ENCODE peak calls at places on chromosomes 16 and 17, in ten cellular contexts. One of them, this sample, is unnamed.

GRCh38 chr17:59837362-59838195 is 55.2 kb downstream of the TUBD1 start:
- DNase-seq in CD8-positive, alpha-beta T cell: peak; percentile 28
- DNase-seq in ovary: peak; percentile 79
- DNase-seq in heart left ventricle: peak; percentile 41
- DNase-seq in Peyer's patch: peak; percentile 83
- DNase-seq in DND-41: peak; percentile 81
- DNase-seq in PC-3: peak; percentile 100
- DNase-seq in PC-9: peak; percentile 100
- DNase-seq in stomach: peak; percentile 86
- DNase-seq in tibial nerve: no peak
- DNase-seq in this sample: no peak

GRCh38 chr16:74903095-74903494 is 81.8 kb downstream of the WDR59 start:
- DNase-seq in PC-3: no peak
- DNase-seq in DND-41: no peak
- DNase-seq in CD8-positive, alpha-beta T cell: no peak
- DNase-seq in Peyer's patch: no peak
- DNase-seq in ovary: no peak
- DNase-seq in PC-9: no peak
- DNase-seq in heart left ventricle: no peak
- DNase-seq in tibial nerve: no peak
- DNase-seq in stomach: no peak
- DNase-seq in this sample: no peak

GRCh38 chr17:4898351-4898750 is 985 bp upstream of the C17orf107 start:
- DNase-seq in DND-41: no peak
- DNase-seq in ovary: peak; percentile 36
- DNase-seq in CD8-positive, alpha-beta T cell: no peak
- DNase-seq in PC-3: no peak
- DNase-seq in Peyer's patch: no peak
- DNase-seq in tibial nerve: no peak
- DNase-seq in PC-9: no peak
- DNase-seq in stomach: no peak
- DNase-seq in heart left ventricle: no peak
- DNase-seq in this sample: no peak

GRCh38 chr17:45001310-45001709 is 33.2 kb upstream of the C1QL1 start:
- DNase-seq in CD8-positive, alpha-beta T cell: no peak
- DNase-seq in Peyer's patch: no peak
- DNase-seq in stomach: no peak
- DNase-seq in PC-9: no peak
- DNase-seq in tibial nerve: no peak
- DNase-seq in PC-3: no peak
- DNase-seq in heart left ventricle: no peak
- DNase-seq in DND-41: no peak
- DNase-seq in ovary: no peak
- DNase-seq in this sample: no peak

GRCh38 chr16:4678596-4678995 is 14.8 kb upstream of the NUDT16L1 start:
- DNase-seq in stomach: no peak
- DNase-seq in heart left ventricle: no peak
- DNase-seq in Peyer's patch: no peak
- DNase-seq in DND-41: no peak
- DNase-seq in ovary: no peak
- DNase-seq in tibial nerve: no peak
- DNase-seq in PC-9: no peak
- DNase-seq in CD8-positive, alpha-beta T cell: no peak
- DNase-seq in PC-3: no peak
- DNase-seq in this sample: no peak

GRCh38 chr17:13351046-13351445 is 250.7 kb downstream of the HS3ST3A1 start:
- DNase-seq in CD8-positive, alpha-beta T cell: no peak
- DNase-seq in PC-9: no peak
- DNase-seq in PC-3: peak; percentile 55
- DNase-seq in heart left ventricle: no peak
- DNase-seq in ovary: no peak
- DNase-seq in Peyer's patch: no peak
- DNase-seq in DND-41: no peak
- DNase-seq in stomach: no peak
- DNase-seq in tibial nerve: no peak
- DNase-seq in this sample: no peak

GRCh38 chr17:82548681-82549303 is 29.3 kb downstream of the FOXK2 start:
- DNase-seq in PC-9: no peak
- DNase-seq in CD8-positive, alpha-beta T cell: no peak
- DNase-seq in stomach: no peak
- DNase-seq in tibial nerve: no peak
- DNase-seq in PC-3: peak; percentile 25
- DNase-seq in Peyer's patch: no peak
- DNase-seq in ovary: no peak
- DNase-seq in DND-41: no peak
- DNase-seq in heart left ventricle: no peak
- DNase-seq in this sample: no peak

GRCh38 chr16:90008708-90009145 is 10.5 kb downstream of the DBNDD1 start:
- DNase-seq in DND-41: peak; percentile 89
- DNase-seq in Peyer's patch: peak; percentile 85
- DNase-seq in PC-3: no peak
- DNase-seq in CD8-positive, alpha-beta T cell: peak; percentile 51
- DNase-seq in PC-9: no peak
- DNase-seq in stomach: no peak
- DNase-seq in heart left ventricle: no peak
- DNase-seq in tibial nerve: no peak
- DNase-seq in ovary: no peak
- DNase-seq in this sample: no peak

GRCh38 chr17:41664587-41665565 is 23.8 kb upstream of the EIF1 start:
- DNase-seq in stomach: no peak
- DNase-seq in CD8-positive, alpha-beta T cell: no peak
- DNase-seq in ovary: no peak
- DNase-seq in PC-9: no peak
- DNase-seq in PC-3: no peak
- DNase-seq in heart left ventricle: no peak
- DNase-seq in tibial nerve: no peak
- DNase-seq in Peyer's patch: no peak
- DNase-seq in DND-41: no peak
- DNase-seq in this sample: no peak

GRCh38 chr17:41666336-41666680 is 22.4 kb upstream of the EIF1 start:
- DNase-seq in DND-41: peak; percentile 67
- DNase-seq in PC-9: peak; percentile 36
- DNase-seq in Peyer's patch: peak; percentile 79
- DNase-seq in tibial nerve: no peak
- DNase-seq in ovary: peak; percentile 51
- DNase-seq in stomach: no peak
- DNase-seq in heart left ventricle: peak; percentile 40
- DNase-seq in PC-3: peak; percentile 18
- DNase-seq in CD8-positive, alpha-beta T cell: peak; percentile 37
- DNase-seq in this sample: peak; percentile 65

GRCh38 chr17:41663451-41664171 is 25.1 kb upstream of the EIF1 start:
- DNase-seq in stomach: no peak
- DNase-seq in tibial nerve: no peak
- DNase-seq in ovary: no peak
- DNase-seq in CD8-positive, alpha-beta T cell: no peak
- DNase-seq in PC-9: no peak
- DNase-seq in DND-41: no peak
- DNase-seq in PC-3: no peak
- DNase-seq in heart left ventricle: no peak
- DNase-seq in Peyer's patch: no peak
- DNase-seq in this sample: no peak

GRCh38 chr17:41665566-41666335 is 22.9 kb upstream of the EIF1 start:
- DNase-seq in stomach: peak; percentile 93
- DNase-seq in CD8-positive, alpha-beta T cell: peak; percentile 87
- DNase-seq in PC-9: peak; percentile 75
- DNase-seq in heart left ventricle: peak; percentile 92
- DNase-seq in PC-3: peak; percentile 86
- DNase-seq in DND-41: peak; percentile 87
- DNase-seq in ovary: peak; percentile 85
- DNase-seq in Peyer's patch: peak; percentile 95
- DNase-seq in tibial nerve: peak; percentile 79
- DNase-seq in this sample: peak; percentile 95

DNA sequence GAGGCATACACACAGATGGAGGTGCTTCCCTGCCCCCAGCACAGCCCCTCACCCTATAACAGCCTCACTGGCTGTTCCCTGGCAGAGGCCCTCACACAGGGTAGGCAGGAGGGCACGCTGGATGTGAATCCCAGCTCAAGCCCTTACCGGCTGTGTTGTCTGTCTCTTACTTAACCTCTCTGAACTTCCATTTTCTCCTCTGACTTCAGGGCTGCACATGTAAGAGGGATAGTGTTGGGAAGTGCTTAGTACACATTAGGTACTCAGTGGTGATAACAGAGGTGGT is 24.6 kb upstream of the EIF1 start:
- DNase-seq in Peyer's patch: no peak
- DNase-seq in CD8-positive, alpha-beta T cell: no peak
- DNase-seq in PC-3: no peak
- DNase-seq in DND-41: no peak
- DNase-seq in PC-9: no peak
- DNase-seq in heart left ventricle: no peak
- DNase-seq in tibial nerve: no peak
- DNase-seq in stomach: no peak
- DNase-seq in ovary: no peak
- DNase-seq in this sample: no peak
- H3K27ac ChIP-seq in Peyer's patch: no peak overlapping the region
- H3K27ac ChIP-seq in CD8-positive, alpha-beta T cell: no peak overlapping the region
- H3K27ac ChIP-seq in PC-3: no peak overlapping the region
- H3K27ac ChIP-seq in DND-41: no peak overlapping the region
- H3K27ac ChIP-seq in PC-9: no peak overlapping the region
- H3K27ac ChIP-seq in heart left ventricle: no peak overlapping the region
- H3K27ac ChIP-seq in tibial nerve: no peak overlapping the region
- H3K27ac ChIP-seq in stomach: no peak overlapping the region
- H3K27ac ChIP-seq in ovary: no peak overlapping the region
- H3K27ac ChIP-seq in this sample: no peak overlapping the region

GRCh38 chr16:14004719-14005315 is 66.3 kb upstream of the MRTFB start:
- DNase-seq in heart left ventricle: no peak
- DNase-seq in DND-41: no peak
- DNase-seq in PC-3: no peak
- DNase-seq in tibial nerve: no peak
- DNase-seq in Peyer's patch: no peak
- DNase-seq in CD8-positive, alpha-beta T cell: no peak
- DNase-seq in stomach: no peak
- DNase-seq in ovary: no peak
- DNase-seq in PC-9: no peak
- DNase-seq in this sample: no peak

GRCh38 chr16:14001521-14001920 is 69.6 kb upstream of the MRTFB start:
- DNase-seq in CD8-positive, alpha-beta T cell: no peak
- DNase-seq in PC-3: no peak
- DNase-seq in DND-41: no peak
- DNase-seq in tibial nerve: no peak
- DNase-seq in Peyer's patch: no peak
- DNase-seq in stomach: no peak
- DNase-seq in PC-9: no peak
- DNase-seq in ovary: no peak
- DNase-seq in heart left ventricle: no peak
- DNase-seq in this sample: no peak

GRCh38 chr16:14004031-14004718 is 66.9 kb upstream of the MRTFB start:
- DNase-seq in DND-41: no peak
- DNase-seq in tibial nerve: peak; percentile 24
- DNase-seq in PC-3: no peak
- DNase-seq in stomach: no peak
- DNase-seq in PC-9: no peak
- DNase-seq in Peyer's patch: no peak
- DNase-seq in heart left ventricle: peak; percentile 69
- DNase-seq in ovary: no peak
- DNase-seq in CD8-positive, alpha-beta T cell: no peak
- DNase-seq in this sample: no peak

GRCh38 chr16:14003119-14003570 is 68.0 kb upstream of the MRTFB start:
- DNase-seq in ovary: peak; percentile 61
- DNase-seq in Peyer's patch: peak; percentile 55
- DNase-seq in PC-9: peak; percentile 63
- DNase-seq in PC-3: peak; percentile 54
- DNase-seq in heart left ventricle: peak; percentile 78
- DNase-seq in CD8-positive, alpha-beta T cell: no peak
- DNase-seq in tibial nerve: peak; percentile 21
- DNase-seq in DND-41: no peak
- DNase-seq in stomach: no peak
- DNase-seq in this sample: peak; percentile 83

GRCh38 chr16:14002416-14002815 is 68.7 kb upstream of the MRTFB start:
- DNase-seq in heart left ventricle: no peak
- DNase-seq in stomach: no peak
- DNase-seq in CD8-positive, alpha-beta T cell: no peak
- DNase-seq in Peyer's patch: no peak
- DNase-seq in PC-3: no peak
- DNase-seq in tibial nerve: no peak
- DNase-seq in PC-9: no peak
- DNase-seq in ovary: no peak
- DNase-seq in DND-41: no peak
- DNase-seq in this sample: no peak
- H3K4me3 ChIP-seq in heart left ventricle: no peak overlapping the region
- H3K4me3 ChIP-seq in stomach: no peak overlapping the region
- H3K4me3 ChIP-seq in CD8-positive, alpha-beta T cell: no peak overlapping the region
- H3K4me3 ChIP-seq in Peyer's patch: no peak overlapping the region
- H3K4me3 ChIP-seq in PC-3: peak overlapping the region; percentile 57
- H3K4me3 ChIP-seq in tibial nerve: no peak overlapping the region
- H3K4me3 ChIP-seq in PC-9: no peak overlapping the region
- H3K4me3 ChIP-seq in ovary: no peak overlapping the region
- H3K4me3 ChIP-seq in DND-41: no peak overlapping the region
- H3K4me3 ChIP-seq in this sample: no peak overlapping the region

GRCh38 chr17:75325827-75326586 is 36.8 kb upstream of the SLC25A19 start:
- DNase-seq in tibial nerve: no peak
- DNase-seq in Peyer's patch: no peak
- DNase-seq in PC-9: no peak
- DNase-seq in PC-3: no peak
- DNase-seq in CD8-positive, alpha-beta T cell: no peak
- DNase-seq in heart left ventricle: no peak
- DNase-seq in DND-41: no peak
- DNase-seq in stomach: no peak
- DNase-seq in ovary: no peak
- DNase-seq in this sample: peak; percentile 55
- H3K4me1 ChIP-seq in tibial nerve: no peaks in the 10 kb centered on the region
- H3K4me1 ChIP-seq in Peyer's patch: peaks cover 4% of the 10 kb centered on the region
- H3K4me1 ChIP-seq in PC-9: no peaks in the 10 kb centered on the region
- H3K4me1 ChIP-seq in PC-3: no peaks in the 10 kb centered on the region
- H3K4me1 ChIP-seq in CD8-positive, alpha-beta T cell: peaks cover 21% of the 10 kb centered on the region
- H3K4me1 ChIP-seq in heart left ventricle: peaks cover 31% of the 10 kb centered on the region
- H3K4me1 ChIP-seq in DND-41: peaks cover 43% of the 10 kb centered on the region
- H3K4me1 ChIP-seq in stomach: peaks cover 16% of the 10 kb centered on the region
- H3K4me1 ChIP-seq in ovary: peaks cover 2% of the 10 kb centered on the region
- H3K4me1 ChIP-seq in this sample: no peaks in the 10 kb centered on the region

GRCh38 chr17:17836250-17836817 is 452 bp downstream of the SREBF1 start:
- DNase-seq in PC-3: peak; percentile 100
- DNase-seq in heart left ventricle: peak; percentile 98
- DNase-seq in ovary: peak; percentile 98
- DNase-seq in CD8-positive, alpha-beta T cell: peak; percentile 96
- DNase-seq in Peyer's patch: peak; percentile 99
- DNase-seq in DND-41: peak; percentile 91
- DNase-seq in PC-9: peak; percentile 88
- DNase-seq in tibial nerve: peak; percentile 95
- DNase-seq in stomach: peak; percentile 99
- DNase-seq in this sample: peak; percentile 100

GRCh38 chr17:17835415-17836249 is 1.2 kb downstream of the SREBF1 start:
- DNase-seq in CD8-positive, alpha-beta T cell: no peak
- DNase-seq in ovary: no peak
- DNase-seq in PC-3: no peak
- DNase-seq in heart left ventricle: no peak
- DNase-seq in tibial nerve: no peak
- DNase-seq in PC-9: no peak
- DNase-seq in stomach: no peak
- DNase-seq in Peyer's patch: no peak
- DNase-seq in DND-41: no peak
- DNase-seq in this sample: no peak

GRCh38 chr17:17833664-17834357 is 3.0 kb downstream of the SREBF1 start:
- DNase-seq in CD8-positive, alpha-beta T cell: no peak
- DNase-seq in Peyer's patch: no peak
- DNase-seq in ovary: no peak
- DNase-seq in heart left ventricle: no peak
- DNase-seq in PC-9: no peak
- DNase-seq in DND-41: no peak
- DNase-seq in tibial nerve: no peak
- DNase-seq in stomach: no peak
- DNase-seq in PC-3: no peak
- DNase-seq in this sample: no peak

GRCh38 chr17:17836818-17837379 is at the start of gene SREBF1:
- DNase-seq in ovary: peak; percentile 66
- DNase-seq in Peyer's patch: peak; percentile 84
- DNase-seq in PC-3: peak; percentile 63
- DNase-seq in DND-41: peak; percentile 45
- DNase-seq in PC-9: peak; percentile 46
- DNase-seq in CD8-positive, alpha-beta T cell: peak; percentile 41
- DNase-seq in tibial nerve: no peak
- DNase-seq in stomach: peak; percentile 61
- DNase-seq in heart left ventricle: peak; percentile 71
- DNase-seq in this sample: peak; percentile 83

GRCh38 chr17:17834974-17835373 is 1.8 kb downstream of the SREBF1 start:
- DNase-seq in CD8-positive, alpha-beta T cell: no peak
- DNase-seq in ovary: no peak
- DNase-seq in DND-41: no peak
- DNase-seq in PC-9: no peak
- DNase-seq in heart left ventricle: no peak
- DNase-seq in PC-3: no peak
- DNase-seq in stomach: no peak
- DNase-seq in Peyer's patch: no peak
- DNase-seq in tibial nerve: no peak
- DNase-seq in this sample: no peak
- H3K27ac ChIP-seq in CD8-positive, alpha-beta T cell: peak overlapping the region; percentile 99
- H3K27ac ChIP-seq in ovary: peak overlapping the region; percentile 99
- H3K27ac ChIP-seq in DND-41: no peak overlapping the region
- H3K27ac ChIP-seq in PC-9: peak overlapping the region; percentile 23
- H3K27ac ChIP-seq in heart left ventricle: no peak overlapping the region
- H3K27ac ChIP-seq in PC-3: peak overlapping the region; percentile 97
- H3K27ac ChIP-seq in stomach: no peak overlapping the region
- H3K27ac ChIP-seq in Peyer's patch: peak overlapping the region; percentile 100
- H3K27ac ChIP-seq in tibial nerve: peak overlapping the region; percentile 99
- H3K27ac ChIP-seq in this sample: no peak overlapping the region

This sample was measured in aorta.